ENCODE peak calls at places on chromosomes 4 and X, in nine cellular contexts. G is OCI-LY7, X is MM.1S, H is HCT116, Z is hepatocyte, M is SK-N-SH, D is GM23338, F is neural progenitor cell, A is PC-3. Q is an unnamed sample. For H3K4me1, the result is how much of the 10 kb centered on the place peaks cover.

GRCh38 chr4:176198316-176198903 is 3.0 kb upstream of the SPATA4 start:
- DNase-seq in G (no peak), X (no peak), H (no peak), Z (no peak), M (no peak), D (peak), F (peak), A (no peak), Q (no peak)

GRCh38 chr4:145679991-145680455 is at the start of gene C4orf51:
- DNase-seq in G (no peak), X (no peak), H (no peak), Z (peak), M (no peak), D (no peak), F (no peak), A (peak), Q (peak)

GRCh38 chrX:48919360-48919821 is 567 bp upstream of the PIM2 start:
- DNase-seq in G (no peak), X (peak), H (no peak), Z (no peak), M (peak), D (peak), F (no peak), A (no peak), Q (peak)

GRCh38 chr4:7831330-7831729 is 108.3 kb downstream of the AFAP1 start:
- DNase-seq in G (no peak), X (peak), H (no peak), Z (no peak), M (no peak), D (no peak), F (no peak), A (no peak), Q (peak)

GRCh38 chr4:56424697-56425514 is 10.5 kb downstream of the PPAT start:
- DNase-seq in G (peak), X (peak), H (no peak), Z (peak), M (peak), D (peak), F (no peak), A (peak), Q (peak)

GRCh38 chrX:136250191-136251041 is 784 bp downstream of the MAP7D3 start:
- DNase-seq in G (peak), X (no peak), H (no peak), Z (peak), M (no peak), D (peak), F (peak), A (no peak), Q (peak)

GRCh38 chrX:9846631-9847030 is 60.4 kb downstream of the SHROOM2 start:
- DNase-seq in G (no peak), X (no peak), H (no peak), Z (no peak), M (no peak), D (no peak), F (no peak), A (no peak), Q (peak)

GRCh38 chr4:25029479-25030282 is 1.1 kb downstream of the LGI2 start:
- DNase-seq in G (no peak), X (peak), H (no peak), Z (no peak), M (peak), D (peak), F (no peak), A (no peak), Q (no peak)

GRCh38 chrX:78104447-78105176 is 564 bp downstream of the PGK1 start:
- DNase-seq in G (peak), X (peak), H (no peak), Z (peak), M (peak), D (peak), F (peak), A (peak), Q (peak)

GRCh38 chr4:74037076-74037475 is 1.4 kb downstream of the CXCL3 start:
- DNase-seq in G (no peak), X (no peak), H (no peak), Z (no peak), M (no peak), D (peak), F (peak), A (peak), Q (no peak)

GRCh38 chr4:1402516-1403101 is 3.6 kb downstream of the NKX1-1 start:
- DNase-seq in G (no peak), X (no peak), H (no peak), Z (peak), M (peak), D (peak), F (no peak), A (no peak), Q (peak)

GRCh38 chr4:187393546-187394344 is 601.8 kb upstream of the ZFP42 start:
- DNase-seq in G (no peak), X (no peak), H (no peak), Z (no peak), M (no peak), D (no peak), F (no peak), A (no peak), Q (no peak)

GRCh38 chr4:130073145-130073790 is 977.3 kb downstream of the C4orf33 start:
- DNase-seq in G (no peak), X (no peak), H (no peak), Z (peak), M (no peak), D (no peak), F (no peak), A (no peak), Q (no peak)
- H3K4me3 ChIP-seq in G (no peak), X (no peak), H (no peak), Z (no peak), M (no peak), D (no peak), F (no peak), A (no peak), Q (no peak)

GRCh38 chr4:69749771-69750170 is 10.6 kb downstream of the SULT1B1 start:
- DNase-seq in G (no peak), X (no peak), H (no peak), Z (no peak), M (no peak), D (no peak), F (no peak), A (peak), Q (peak)

GRCh38 chr4:69753666-69754065 is 6.8 kb downstream of the SULT1B1 start:
- DNase-seq in G (no peak), X (no peak), H (no peak), Z (no peak), M (no peak), D (no peak), F (no peak), A (peak), Q (no peak)

GRCh38 chr4:69754926-69755580 is 5.4 kb downstream of the SULT1B1 start:
- DNase-seq in G (no peak), X (no peak), H (no peak), Z (no peak), M (no peak), D (no peak), F (no peak), A (no peak), Q (no peak)

GRCh38 chr4:69748176-69748575 is 12.2 kb downstream of the SULT1B1 start:
- DNase-seq in G (no peak), X (no peak), H (no peak), Z (no peak), M (no peak), D (no peak), F (no peak), A (peak), Q (peak)

DNA sequence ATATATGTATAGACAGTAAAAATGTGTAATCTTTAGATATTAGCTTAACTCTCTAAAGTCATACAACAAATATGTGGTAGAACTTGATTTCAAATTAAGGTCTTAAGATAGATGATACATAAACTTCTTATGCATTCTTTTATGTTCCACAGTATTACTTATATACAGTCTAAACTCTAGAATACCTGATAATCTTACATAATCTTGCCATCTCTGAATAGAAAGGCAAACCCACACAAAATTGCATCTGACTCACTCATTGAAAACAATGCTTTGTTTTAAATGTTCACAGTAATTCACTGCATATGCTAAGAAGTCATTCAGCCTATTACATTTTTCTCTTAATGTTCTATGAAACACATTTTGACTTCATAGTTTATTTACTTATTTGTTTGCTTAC is 10.1 kb downstream of the SULT1B1 start:
- DNase-seq in G (no peak), X (no peak), H (no peak), Z (no peak), M (no peak), D (no peak), F (no peak), A (peak), Q (peak)
- H3K4me1 ChIP-seq in G (under half), X (under half), H (under half), Z (under half), M (under half), D (under half), F (under half), A (under half), Q (under half)

DNA sequence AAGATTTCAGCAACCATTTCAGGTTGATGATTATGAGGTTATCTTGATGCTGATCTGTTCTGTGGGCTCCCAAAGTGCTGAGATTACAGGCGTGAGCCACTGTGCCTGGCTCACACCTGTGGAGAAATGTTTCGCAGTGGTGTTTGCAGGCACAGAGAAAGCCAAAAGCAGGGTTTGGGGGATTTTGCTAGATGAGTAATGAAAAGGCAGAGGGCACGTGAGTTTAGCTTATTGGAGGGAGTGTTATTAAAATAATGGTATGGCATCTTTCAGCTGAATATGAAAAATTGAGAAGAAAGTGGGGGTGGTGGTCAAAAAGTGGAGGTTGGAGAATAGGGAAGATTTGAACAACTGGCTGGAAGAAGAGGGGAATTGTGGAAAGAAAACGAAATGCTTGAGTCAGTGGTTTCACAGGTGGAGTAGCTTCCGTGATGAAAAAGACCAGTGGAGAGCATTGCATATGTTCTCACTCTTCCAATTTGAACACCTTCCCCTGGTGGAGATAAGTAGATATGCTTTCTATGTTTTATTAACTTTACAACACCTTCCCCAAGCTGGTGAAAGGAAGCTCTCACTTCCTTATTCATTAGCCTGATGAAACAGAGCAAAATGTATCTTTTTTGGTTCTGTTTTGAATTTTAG is 1.1 kb upstream of the CHST7 start:
- DNase-seq in G (peak), X (peak), H (no peak), Z (no peak), M (no peak), D (no peak), F (no peak), A (no peak), Q (peak)
- TF ChIP-seq EZH2phosphoT487 in G (no peak), X (no peak), H (no peak), Z (no peak), M (no peak), D (no peak), F (no peak), A (no peak), Q (no peak)

GRCh38 chr4:98521486-98521885 is 136.9 kb downstream of the TSPAN5 start:
- DNase-seq in G (no peak), X (no peak), H (no peak), Z (no peak), M (no peak), D (no peak), F (no peak), A (no peak), Q (no peak)
- H3K4me3 ChIP-seq in G (no peak), X (no peak), H (no peak), Z (no peak), M (no peak), D (no peak), F (no peak), A (no peak), Q (no peak)

GRCh38 chr4:40300371-40301162 is 34.6 kb upstream of the CHRNA9 start:
- DNase-seq in G (peak), X (no peak), H (no peak), Z (no peak), M (no peak), D (no peak), F (no peak), A (no peak), Q (no peak)

GRCh38 chr4:40306203-40306602 is 28.9 kb upstream of the CHRNA9 start:
- DNase-seq in G (peak), X (no peak), H (no peak), Z (no peak), M (no peak), D (no peak), F (no peak), A (no peak), Q (no peak)

GRCh38 chr4:40305329-40306193 is 29.6 kb upstream of the CHRNA9 start:
- DNase-seq in G (peak), X (peak), H (no peak), Z (no peak), M (no peak), D (no peak), F (no peak), A (no peak), Q (no peak)

GRCh38 chr4:40301592-40301991 is 33.5 kb upstream of the CHRNA9 start:
- DNase-seq in G (peak), X (peak), H (no peak), Z (no peak), M (no peak), D (no peak), F (no peak), A (no peak), Q (no peak)

DNA sequence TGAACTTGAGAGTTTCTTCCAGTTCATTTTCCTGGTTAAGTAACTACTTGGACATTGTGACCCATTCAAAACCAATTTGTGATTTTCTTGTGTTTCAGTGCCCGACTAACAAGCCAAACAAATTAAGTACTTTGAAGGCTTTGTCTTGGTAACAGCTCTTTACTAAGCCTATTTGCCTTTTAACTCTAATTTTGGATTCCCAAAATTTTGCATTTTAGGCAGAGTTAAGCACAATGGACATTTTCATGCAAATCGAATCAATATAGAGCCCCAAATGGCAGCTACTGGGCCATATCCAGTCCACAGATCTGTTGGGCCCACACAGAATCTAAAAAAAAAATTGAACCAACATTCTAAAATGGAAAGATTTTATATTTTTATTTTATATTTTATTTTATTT is 31.4 kb upstream of the CHRNA9 start:
- DNase-seq in G (no peak), X (no peak), H (no peak), Z (no peak), M (no peak), D (no peak), F (no peak), A (no peak), Q (no peak)
- H3K4me1 ChIP-seq in G (half or more), X (half or more), H (under half), Z (under half), M (under half), D (under half), F (under half), A (under half), Q (under half)

GRCh38 chr4:139651282-139652194 is 14.1 kb upstream of the MGST2 start:
- DNase-seq in G (peak), X (peak), H (peak), Z (peak), M (peak), D (peak), F (peak), A (peak), Q (peak)

GRCh38 chr4:139656614-139657486 is 8.8 kb upstream of the MGST2 start:
- DNase-seq in G (peak), X (peak), H (peak), Z (peak), M (peak), D (peak), F (peak), A (peak), Q (peak)

GRCh38 chr4:139655116-139655515 is 10.5 kb upstream of the MGST2 start:
- DNase-seq in G (peak), X (no peak), H (no peak), Z (peak), M (peak), D (no peak), F (peak), A (peak), Q (peak)

GRCh38 chr4:139658185-139658584 is 7.4 kb upstream of the MGST2 start:
- DNase-seq in G (no peak), X (no peak), H (no peak), Z (no peak), M (no peak), D (peak), F (peak), A (no peak), Q (no peak)

DNA sequence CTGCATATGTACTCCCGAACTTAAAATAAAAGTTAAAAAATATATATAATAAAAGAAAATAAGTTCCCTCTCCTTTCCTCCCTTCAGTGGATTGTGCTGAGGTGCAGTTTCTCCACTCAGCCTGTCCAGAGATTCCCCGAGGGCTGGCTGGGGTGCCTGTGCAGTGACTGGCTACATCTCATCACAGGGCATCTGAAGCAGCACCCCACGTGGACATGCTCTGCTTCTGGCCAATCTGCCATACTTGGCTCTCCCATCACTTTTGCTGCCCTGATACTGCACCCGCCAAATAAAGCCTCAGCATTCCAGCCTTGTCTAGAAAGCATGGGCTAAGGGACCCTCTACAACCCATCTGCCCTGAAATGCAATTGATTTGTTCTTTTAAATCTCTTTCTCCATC is 11.1 kb upstream of the MGST2 start:
- DNase-seq in G (no peak), X (no peak), H (no peak), Z (no peak), M (no peak), D (no peak), F (no peak), A (no peak), Q (no peak)
- TF ChIP-seq EZH2phosphoT487 in G (no peak), X (no peak), H (no peak), Z (no peak), M (no peak), D (no peak), F (no peak), A (no peak), Q (no peak)